ENCODE peak calls at places on chromosomes 4 and X, in seven cellular contexts. L is progenitor cell of endocrine pancreas; G is stimulated activated CD4-positive, alpha-beta T cell treated with anti-CD3 and anti-CD28 coated beads, Interleukin-15, amount 100 ng/mL, for 1 hour; Q is AG09309; P is D721Med; Z is nephron progenitor cell; J is stimulated activated naive B cell treated with anti-CD40 and anti-IgM and Interleukin-4, amounts not matched to agents 10 μg/mL and 1 μg/mL and 100 μg/mL, for 72 hours. H is an unnamed sample.

GRCh38 chr4:73701116-73701515 is 39.3 kb upstream of the CXCL8 start:
- DNase-seq in L (no peak), G (no peak), Q (no peak), P (no peak), Z (no peak), J (no peak), H (no peak)

GRCh38 chr4:48831532-48832015 is 686 bp downstream of the OCIAD1 start:
- DNase-seq in L (no peak), G (no peak), Q (no peak), P (no peak), Z (no peak), J (no peak), H (no peak)

GRCh38 chr4:145345401-145345800 is 136.3 kb upstream of the SMAD1 start:
- DNase-seq in L (no peak), G (no peak), Q (no peak), P (no peak), Z (no peak), J (no peak), H (no peak)

GRCh38 chr4:2950221-2950989 is 12.8 kb downstream of the NOP14 start:
- DNase-seq in L (no peak), G (no peak), Q (no peak), P (no peak), Z (no peak), J (no peak), H (no peak)

GRCh38 chr4:172996571-172997216 is 171.9 kb upstream of the GALNT7 start:
- DNase-seq in L (no peak), G (no peak), Q (no peak), P (no peak), Z (no peak), J (no peak), H (no peak)

GRCh38 chr4:101597204-101597603 is 193.3 kb upstream of the BANK1 start:
- DNase-seq in L (no peak), G (no peak), Q (no peak), P (no peak), Z (no peak), J (no peak), H (no peak)

GRCh38 chrX:118971552-118971951 is 2.9 kb upstream of the LONRF3 start:
- DNase-seq in L (no peak), G (no peak), Q (no peak), P (no peak), Z (no peak), J (no peak), H (no peak)

GRCh38 chr4:67371563-67371962 is 173.7 kb downstream of the CENPC start:
- DNase-seq in L (no peak), G (no peak), Q (no peak), P (no peak), Z (no peak), J (no peak), H (no peak)

GRCh38 chr4:2816401-2816954 is 23.6 kb downstream of the SH3BP2 start:
- DNase-seq in L (no peak), G (no peak), Q (no peak), P (no peak), Z (no peak), J (no peak), H (no peak)

GRCh38 chrX:94097852-94098251 is 423.8 kb downstream of the FAM133A start:
- DNase-seq in L (no peak), G (no peak), Q (no peak), P (no peak), Z (no peak), J (no peak), H (no peak)

GRCh38 chrX:140817943-140818342 is 108.4 kb downstream of the LINC00632 start:
- DNase-seq in L (no peak), G (no peak), Q (peak; percentile 1), P (no peak), Z (no peak), J (no peak), H (no peak)

GRCh38 chr4:166073783-166074182 is 200.7 kb downstream of the TLL1 start:
- DNase-seq in L (no peak), G (no peak), Q (no peak), P (no peak), Z (no peak), J (no peak), H (no peak)

GRCh38 chrX:69069876-69070275 is 95.4 kb downstream of the PJA1 start:
- DNase-seq in L (no peak), G (no peak), Q (no peak), P (no peak), Z (no peak), J (no peak), H (no peak)

GRCh38 chrX:44542567-44543325 is at the start of gene FUNDC1:
- DNase-seq in L (peak; percentile 90), G (peak; percentile 80), Q (peak; percentile 68), P (no peak), Z (peak; percentile 89), J (peak; percentile 96), H (peak; percentile 95)

GRCh38 chr4:31341601-31342375 is 621.6 kb downstream of the PCDH7 start:
- DNase-seq in L (no peak), G (no peak), Q (no peak), P (no peak), Z (no peak), J (no peak), H (no peak)

GRCh38 chrX:15524417-15524816 is 23.8 kb downstream of the BMX start:
- DNase-seq in L (no peak), G (no peak), Q (peak; percentile 5), P (no peak), Z (no peak), J (no peak), H (no peak)

GRCh38 chr4:116391020-116391419 is 694.4 kb downstream of the TRAM1L1 start:
- DNase-seq in L (no peak), G (no peak), Q (no peak), P (no peak), Z (no peak), J (no peak), H (no peak)

GRCh38 chr4:15396157-15396800 is 31.6 kb upstream of the C1QTNF7 start:
- DNase-seq in L (no peak), G (no peak), Q (no peak), P (peak; percentile 15), Z (peak; percentile 50), J (peak; percentile 40), H (no peak)

GRCh38 chrX:43750248-43750676 is 94.2 kb downstream of the MAOA start:
- DNase-seq in L (no peak), G (no peak), Q (peak; percentile 3), P (peak; percentile 20), Z (peak; percentile 44), J (peak; percentile 32), H (no peak)

GRCh38 chr4:105978684-105979296 is 83.5 kb downstream of the NPNT start:
- DNase-seq in L (no peak), G (no peak), Q (peak; percentile 24), P (no peak), Z (peak; percentile 16), J (no peak), H (peak; percentile 42)

GRCh38 chr4:182569561-182569960 is 326.4 kb downstream of the TENM3 start:
- DNase-seq in L (no peak), G (no peak), Q (no peak), P (no peak), Z (no peak), J (no peak), H (no peak)

GRCh38 chr4:6965329-6965728 is 55.7 kb downstream of the TBC1D14 start:
- DNase-seq in L (no peak), G (no peak), Q (no peak), P (no peak), Z (no peak), J (no peak), H (no peak)

GRCh38 chr4:77734928-77735327 is 84.2 kb downstream of the CNOT6L start:
- DNase-seq in L (no peak), G (no peak), Q (peak; percentile 46), P (no peak), Z (no peak), J (peak; percentile 9), H (no peak)

GRCh38 chr4:96342790-96343455 is 503.0 kb downstream of the PDHA2 start:
- DNase-seq in L (no peak), G (no peak), Q (no peak), P (no peak), Z (no peak), J (no peak), H (no peak)

GRCh38 chrX:135346975-135347374 is 37.7 kb downstream of the ETDC start:
- DNase-seq in L (no peak), G (no peak), Q (no peak), P (no peak), Z (no peak), J (no peak), H (peak; percentile 37)

GRCh38 chrX:24426340-24426913 is 38.7 kb upstream of the PDK3 start:
- DNase-seq in L (no peak), G (no peak), Q (no peak), P (no peak), Z (no peak), J (no peak), H (no peak)

GRCh38 chrX:150616179-150616862 is 47.9 kb downstream of the MTM1 start:
- DNase-seq in L (no peak), G (no peak), Q (no peak), P (no peak), Z (no peak), J (no peak), H (no peak)

GRCh38 chrX:131572372-131573014 is 28.6 kb downstream of the OR13H1 start:
- DNase-seq in L (no peak), G (no peak), Q (no peak), P (no peak), Z (no peak), J (no peak), H (no peak)

GRCh38 chr4:79598214-79598613 is 190.2 kb upstream of the GK2 start:
- DNase-seq in L (no peak), G (no peak), Q (no peak), P (no peak), Z (no peak), J (no peak), H (no peak)

GRCh38 chr4:1579834-1580686 is 104.1 kb downstream of the FAM53A start:
- DNase-seq in L (peak; percentile 38), G (peak; percentile 89), Q (no peak), P (no peak), Z (peak; percentile 93), J (peak; percentile 88), H (peak; percentile 95)

GRCh38 chr4:182492456-182492855 is 249.3 kb downstream of the TENM3 start:
- DNase-seq in L (no peak), G (no peak), Q (peak; percentile 68), P (no peak), Z (no peak), J (no peak), H (no peak)

GRCh38 chrX:114798902-114799301 is 215.0 kb downstream of the HTR2C start:
- DNase-seq in L (no peak), G (no peak), Q (no peak), P (no peak), Z (no peak), J (no peak), H (no peak)